ENCODE peak calls at places on chromosome 11, in five cellular contexts. One of them, this sample, is unnamed.

GRCh38 chr11:126919147-126919823 is 81.3 kb downstream of the KIRREL3 start:
- DNase-seq in H1: no peak
- DNase-seq in NT2/D1: no peak
- DNase-seq in GM12878: peak
- DNase-seq in HepG2: no peak
- DNase-seq in this sample: no peak

GRCh38 chr11:57379732-57380131 is 1.2 kb downstream of the PRG3 start:
- DNase-seq in H1: peak
- DNase-seq in NT2/D1: peak
- DNase-seq in GM12878: no peak
- DNase-seq in HepG2: no peak
- DNase-seq in this sample: peak

GRCh38 chr11:33891714-33892327 is at the start of gene LMO2:
- DNase-seq in H1: no peak
- DNase-seq in NT2/D1: no peak
- DNase-seq in GM12878: no peak
- DNase-seq in HepG2: no peak
- DNase-seq in this sample: no peak

GRCh38 chr11:587978-588380 is 11.7 kb downstream of the PHRF1 start:
- DNase-seq in H1: no peak
- DNase-seq in NT2/D1: no peak
- DNase-seq in GM12878: no peak
- DNase-seq in HepG2: peak
- DNase-seq in this sample: no peak

GRCh38 chr11:45847908-45848316 is 637 bp downstream of the CRY2 start:
- DNase-seq in H1: no peak
- DNase-seq in NT2/D1: peak
- DNase-seq in GM12878: no peak
- DNase-seq in HepG2: peak
- DNase-seq in this sample: peak

GRCh38 chr11:6646631-6647281 is 8.9 kb downstream of the DCHS1 start:
- DNase-seq in H1: no peak
- DNase-seq in NT2/D1: no peak
- DNase-seq in GM12878: peak
- DNase-seq in HepG2: no peak
- DNase-seq in this sample: no peak

GRCh38 chr11:19777032-19777341 is 64.3 kb downstream of the NAV2 start:
- DNase-seq in H1: no peak
- DNase-seq in NT2/D1: no peak
- DNase-seq in GM12878: no peak
- DNase-seq in HepG2: no peak
- DNase-seq in this sample: peak

GRCh38 chr11:69040581-69041260 is 8.0 kb upstream of the TPCN2 start:
- DNase-seq in H1: no peak
- DNase-seq in NT2/D1: peak
- DNase-seq in GM12878: no peak
- DNase-seq in HepG2: no peak
- DNase-seq in this sample: no peak

GRCh38 chr11:108239076-108239475 is 16.2 kb downstream of the ATM start:
- DNase-seq in H1: no peak
- DNase-seq in NT2/D1: no peak
- DNase-seq in GM12878: no peak
- DNase-seq in HepG2: no peak
- DNase-seq in this sample: no peak

GRCh38 chr11:1735271-1735670 is 15.1 kb downstream of the IFITM10 start:
- DNase-seq in H1: no peak
- DNase-seq in NT2/D1: no peak
- DNase-seq in GM12878: no peak
- DNase-seq in HepG2: no peak
- DNase-seq in this sample: no peak
- TF ChIP-seq SUZ12 in H1: no peak
- TF ChIP-seq SUZ12 in NT2/D1: no peak
- TF ChIP-seq SUZ12 in GM12878: no peak
- TF ChIP-seq SUZ12 in HepG2: no peak
- TF ChIP-seq SUZ12 in this sample: no peak

GRCh38 chr11:47220401-47220821 is 5.6 kb downstream of the DDB2 start:
- DNase-seq in H1: no peak
- DNase-seq in NT2/D1: no peak
- DNase-seq in GM12878: no peak
- DNase-seq in HepG2: peak
- DNase-seq in this sample: no peak
- TF ChIP-seq SUZ12 in H1: no peak
- TF ChIP-seq SUZ12 in NT2/D1: no peak
- TF ChIP-seq SUZ12 in GM12878: no peak
- TF ChIP-seq SUZ12 in HepG2: no peak
- TF ChIP-seq SUZ12 in this sample: no peak

DNA sequence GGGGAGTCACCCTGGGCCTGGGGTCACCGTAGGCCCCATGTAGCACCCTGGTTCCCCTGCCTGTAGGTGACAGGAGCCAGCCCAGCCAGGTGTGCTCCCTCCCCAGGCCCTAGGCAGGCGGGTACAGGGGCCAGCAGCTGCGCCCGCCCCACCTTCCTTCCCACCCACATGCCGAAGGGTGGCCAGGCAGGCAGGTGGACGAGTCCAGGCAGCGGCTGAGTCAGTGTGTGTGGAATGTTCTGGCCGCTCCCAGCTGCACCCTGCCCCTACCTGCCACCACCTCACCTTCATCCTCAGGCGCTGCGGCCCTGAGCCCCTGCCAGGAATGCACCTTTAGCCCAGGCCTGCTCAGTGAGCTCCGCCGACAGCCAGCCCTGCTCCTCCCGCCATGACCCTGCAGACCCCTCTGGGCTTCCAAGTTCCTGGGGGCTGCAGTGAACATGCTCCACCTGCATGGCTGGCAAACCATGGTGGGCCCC is 619 bp upstream of the SYT8 start:
- DNase-seq in H1: no peak
- DNase-seq in NT2/D1: no peak
- DNase-seq in GM12878: no peak
- DNase-seq in HepG2: peak
- DNase-seq in this sample: no peak
- TF ChIP-seq SUZ12 in H1: no peak
- TF ChIP-seq SUZ12 in NT2/D1: no peak
- TF ChIP-seq SUZ12 in GM12878: no peak
- TF ChIP-seq SUZ12 in HepG2: no peak
- TF ChIP-seq SUZ12 in this sample: no peak

GRCh38 chr11:75524576-75525432 is 937 bp downstream of the GDPD5 start:
- DNase-seq in H1: no peak
- DNase-seq in NT2/D1: no peak
- DNase-seq in GM12878: no peak
- DNase-seq in HepG2: no peak
- DNase-seq in this sample: peak
- TF ChIP-seq SUZ12 in H1: peak
- TF ChIP-seq SUZ12 in NT2/D1: no peak
- TF ChIP-seq SUZ12 in GM12878: no peak
- TF ChIP-seq SUZ12 in HepG2: no peak
- TF ChIP-seq SUZ12 in this sample: no peak

GRCh38 chr11:73142128-73142377 is at the start of gene FCHSD2:
- DNase-seq in H1: no peak
- DNase-seq in NT2/D1: no peak
- DNase-seq in GM12878: no peak
- DNase-seq in HepG2: no peak
- DNase-seq in this sample: no peak

GRCh38 chr11:73140213-73141030 is 1.7 kb downstream of the FCHSD2 start:
- DNase-seq in H1: no peak
- DNase-seq in NT2/D1: no peak
- DNase-seq in GM12878: no peak
- DNase-seq in HepG2: no peak
- DNase-seq in this sample: peak

GRCh38 chr11:73143126-73143838 is 1.2 kb upstream of the FCHSD2 start:
- DNase-seq in H1: no peak
- DNase-seq in NT2/D1: no peak
- DNase-seq in GM12878: no peak
- DNase-seq in HepG2: peak
- DNase-seq in this sample: no peak

GRCh38 chr11:73141031-73141308 is 1.1 kb downstream of the FCHSD2 start:
- DNase-seq in H1: no peak
- DNase-seq in NT2/D1: no peak
- DNase-seq in GM12878: no peak
- DNase-seq in HepG2: no peak
- DNase-seq in this sample: no peak

GRCh38 chr11:73141309-73142127 is 600 bp downstream of the FCHSD2 start:
- DNase-seq in H1: no peak
- DNase-seq in NT2/D1: peak
- DNase-seq in GM12878: no peak
- DNase-seq in HepG2: peak
- DNase-seq in this sample: peak
- TF ChIP-seq SUZ12 in H1: no peak
- TF ChIP-seq SUZ12 in NT2/D1: no peak
- TF ChIP-seq SUZ12 in GM12878: no peak
- TF ChIP-seq SUZ12 in HepG2: no peak
- TF ChIP-seq SUZ12 in this sample: no peak

DNA sequence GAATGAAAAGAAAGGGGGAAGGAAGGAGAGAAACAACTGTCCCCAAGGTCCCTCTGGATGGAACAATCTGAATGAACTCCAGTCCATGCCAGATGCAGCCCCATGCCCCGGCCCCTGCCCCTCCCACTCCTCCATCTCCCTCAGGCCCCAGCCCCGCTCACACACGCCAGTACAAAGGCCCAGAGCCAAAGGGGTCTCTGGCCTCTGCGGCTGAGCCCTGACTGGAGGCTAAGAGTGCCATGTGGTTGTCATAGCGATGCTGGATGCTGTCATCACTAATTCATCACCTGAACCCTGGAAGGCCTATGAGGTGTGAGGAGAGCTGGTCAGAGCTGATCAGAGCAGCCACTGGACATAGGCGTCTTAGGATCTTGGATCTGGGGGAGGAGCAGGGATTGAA is 16.9 kb downstream of the PDE2A start:
- DNase-seq in H1: no peak
- DNase-seq in NT2/D1: no peak
- DNase-seq in GM12878: no peak
- DNase-seq in HepG2: no peak
- DNase-seq in this sample: no peak
- TF ChIP-seq SUZ12 in H1: no peak
- TF ChIP-seq SUZ12 in NT2/D1: no peak
- TF ChIP-seq SUZ12 in GM12878: no peak
- TF ChIP-seq SUZ12 in HepG2: no peak
- TF ChIP-seq SUZ12 in this sample: no peak

GRCh38 chr11:2860636-2861035 is 24.9 kb downstream of the CDKN1C start:
- DNase-seq in H1: no peak
- DNase-seq in NT2/D1: no peak
- DNase-seq in GM12878: peak
- DNase-seq in HepG2: peak
- DNase-seq in this sample: no peak
- TF ChIP-seq SUZ12 in H1: no peak
- TF ChIP-seq SUZ12 in NT2/D1: no peak
- TF ChIP-seq SUZ12 in GM12878: no peak
- TF ChIP-seq SUZ12 in HepG2: no peak
- TF ChIP-seq SUZ12 in this sample: no peak